ENCODE peak calls at places on chromosome 12, in five cellular contexts. F, J, X, H and V are unnamed samples.

GRCh38 chr12:39122562-39123204 is 217.3 kb upstream of the CPNE8 start:
- DNase-seq in J (no peak), X (no peak), H (no peak), F (no peak), V (no peak)

GRCh38 chr12:92558806-92559205 is 144.0 kb upstream of the PLEKHG7 start:
- DNase-seq in F (no peak), J (no peak), H (no peak), X (no peak), V (no peak)

GRCh38 chr12:53505086-53505485 is 2.2 kb downstream of the NPFF start:
- DNase-seq in H (peak; percentile 93), F (no peak), X (no peak), J (no peak), V (no peak)

GRCh38 chr12:3017281-3017680 is 58.1 kb downstream of the TEAD4 start:
- DNase-seq in J (no peak), X (no peak), F (no peak), H (no peak), V (no peak)

GRCh38 chr12:124518051-124518932 is 49.1 kb downstream of the NCOR2 start:
- DNase-seq in H (peak; percentile 99), J (peak; percentile 92), F (peak; percentile 80), X (peak; percentile 43), V (peak; percentile 97)

GRCh38 chr12:49121047-49121696 is 10.0 kb downstream of the TUBA1B start:
- DNase-seq in F (peak; percentile 58), H (no peak), X (peak; percentile 36), J (no peak), V (peak; percentile 22)

GRCh38 chr12:53425515-53426150 is 2.0 kb downstream of the AMHR2 start:
- DNase-seq in X (no peak), F (no peak), J (no peak), H (peak; percentile 52), V (no peak)

GRCh38 chr12:123934829-123935228 is 37.8 kb downstream of the CCDC92 start:
- DNase-seq in F (no peak), X (peak; percentile 92), J (no peak), H (no peak), V (no peak)

GRCh38 chr12:95017482-95017881 is 14.0 kb upstream of the NDUFA12 start:
- DNase-seq in X (peak; percentile 44), J (no peak), F (no peak), H (no peak), V (no peak)

GRCh38 chr12:131831635-131832041 is 3.4 kb downstream of the MMP17 start:
- DNase-seq in F (no peak), J (no peak), X (no peak), H (no peak), V (no peak)

GRCh38 chr12:120468846-120469449 is 600 bp downstream of the SRSF9 start:
- DNase-seq in F (peak; percentile 56), J (no peak), H (peak; percentile 82), X (no peak), V (peak; percentile 55)

GRCh38 chr12:130948136-130948535 is 5.6 kb upstream of the ADGRD1 start:
- DNase-seq in H (no peak), J (no peak), F (no peak), X (no peak), V (no peak)

GRCh38 chr12:33529810-33530209 is 90.2 kb upstream of the SYT10 start:
- DNase-seq in F (no peak), H (no peak), J (no peak), X (peak; percentile 94), V (no peak)

GRCh38 chr12:89087149-89087834 is 265.0 kb downstream of the DUSP6 start:
- DNase-seq in F (no peak), X (no peak), J (no peak), H (no peak), V (no peak)